ENCODE peak calls at places on chromosomes 16 and 17, in six cellular contexts. L is OCI-LY7, Y is GM23338, B is IMR-90, E is K562, U is endothelial cell of umbilical vein. K is an unnamed sample. For H4K20me1, the result is how much of the 10 kb centered on the place peaks cover.

GRCh38 chr16:30662449-30662848 is 4.2 kb downstream of the FBRS start:
- DNase-seq in L (no peak), Y (no peak), B (no peak), E (peak), U (no peak), K (no peak)

GRCh38 chr16:82181456-82182185 is 11.6 kb upstream of the MPHOSPH6 start:
- DNase-seq in L (no peak), Y (no peak), B (no peak), E (no peak), U (no peak), K (no peak)

GRCh38 chr17:50863221-50863843 is 2.8 kb downstream of the TOB1 start:
- DNase-seq in L (peak), Y (peak), B (no peak), E (no peak), U (peak), K (peak)

GRCh38 chr17:3943240-3943891 is 20.9 kb downstream of the ATP2A3 start:
- DNase-seq in L (no peak), Y (no peak), B (no peak), E (no peak), U (no peak), K (no peak)

GRCh38 chr16:22888791-22889190 is 74.8 kb downstream of the HS3ST2 start:
- DNase-seq in L (no peak), Y (peak), B (peak), E (no peak), U (peak), K (peak)

GRCh38 chr16:85528528-85529387 is 84.4 kb upstream of the GSE1 start:
- DNase-seq in L (peak), Y (peak), B (no peak), E (peak), U (no peak), K (no peak)

GRCh38 chr17:3738562-3739295 is 15.0 kb downstream of the HASPIN start:
- DNase-seq in L (peak), Y (peak), B (peak), E (peak), U (no peak), K (peak)

GRCh38 chr16:24253192-24253591 is 2.9 kb upstream of the CACNG3 start:
- DNase-seq in L (peak), Y (peak), B (peak), E (peak), U (peak), K (peak)

GRCh38 chr16:70696952-70697600 is 11.2 kb upstream of the MTSS2 start:
- DNase-seq in L (no peak), Y (no peak), B (no peak), E (no peak), U (no peak), K (no peak)

GRCh38 chr16:67241008-67241900 is 6.0 kb downstream of the FHOD1 start:
- DNase-seq in L (no peak), Y (peak), B (peak), E (peak), U (peak), K (no peak)

GRCh38 chr17:73705594-73705993 is 61.3 kb upstream of the SDK2 start:
- DNase-seq in L (no peak), Y (no peak), B (peak), E (no peak), U (no peak), K (no peak)

GRCh38 chr16:48081656-48082055 is 74.1 kb downstream of the ABCC12 start:
- DNase-seq in L (no peak), Y (no peak), B (peak), E (no peak), U (no peak), K (no peak)

GRCh38 chr16:65306313-65306712 is 184.4 kb upstream of the CDH11 start:
- DNase-seq in L (no peak), Y (no peak), B (no peak), E (no peak), U (no peak), K (no peak)

GRCh38 chr16:74771656-74772315 is 2.8 kb downstream of the FA2H start:
- DNase-seq in L (peak), Y (no peak), B (no peak), E (no peak), U (no peak), K (no peak)
- H3K27ac ChIP-seq in L (no peak), Y (no peak), B (no peak), E (no peak), U (no peak), K (no peak)

GRCh38 chr16:3194792-3195191 is 6.8 kb downstream of the OR1F1 start:
- DNase-seq in L (no peak), Y (no peak), B (no peak), E (peak), U (no peak), K (no peak)

GRCh38 chr16:3193221-3194212 is 5.5 kb downstream of the OR1F1 start:
- DNase-seq in L (no peak), Y (no peak), B (no peak), E (no peak), U (no peak), K (no peak)

GRCh38 chr16:3198334-3199072 is 10.5 kb downstream of the OR1F1 start:
- DNase-seq in L (no peak), Y (no peak), B (no peak), E (no peak), U (no peak), K (no peak)

GRCh38 chr16:3192476-3193019 is 4.5 kb downstream of the OR1F1 start:
- DNase-seq in L (no peak), Y (peak), B (no peak), E (no peak), U (no peak), K (no peak)

GRCh38 chr16:3195975-3196374 is 8.0 kb downstream of the OR1F1 start:
- DNase-seq in L (no peak), Y (no peak), B (no peak), E (no peak), U (no peak), K (no peak)
- H4K20me1 ChIP-seq in L (under half), Y (under half), B (under half), E (under half), U (under half), K (under half)

DNA sequence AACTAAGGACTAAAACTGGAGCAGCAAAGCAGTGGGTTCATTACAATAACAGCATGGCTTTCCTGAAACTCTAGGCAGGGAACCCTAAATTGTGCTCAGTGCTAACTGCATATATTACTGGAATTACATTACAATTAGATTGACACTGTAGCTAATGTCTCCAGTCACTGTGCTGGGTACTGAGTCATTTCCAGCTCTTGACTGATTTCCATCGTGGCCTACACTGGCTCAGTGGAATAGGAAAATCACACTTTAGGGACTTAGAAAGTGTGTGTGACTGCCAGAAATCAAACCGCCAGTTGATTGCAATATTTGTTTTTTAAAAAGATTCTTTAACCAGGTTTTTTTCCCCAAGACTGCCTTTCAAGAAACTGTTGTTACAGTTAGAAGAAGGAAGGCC is 1447.4 kb upstream of the GOT2 start:
- DNase-seq in L (no peak), Y (no peak), B (no peak), E (no peak), U (peak), K (no peak)
- H3K27ac ChIP-seq in L (no peak), Y (no peak), B (no peak), E (no peak), U (peak), K (no peak)

DNA sequence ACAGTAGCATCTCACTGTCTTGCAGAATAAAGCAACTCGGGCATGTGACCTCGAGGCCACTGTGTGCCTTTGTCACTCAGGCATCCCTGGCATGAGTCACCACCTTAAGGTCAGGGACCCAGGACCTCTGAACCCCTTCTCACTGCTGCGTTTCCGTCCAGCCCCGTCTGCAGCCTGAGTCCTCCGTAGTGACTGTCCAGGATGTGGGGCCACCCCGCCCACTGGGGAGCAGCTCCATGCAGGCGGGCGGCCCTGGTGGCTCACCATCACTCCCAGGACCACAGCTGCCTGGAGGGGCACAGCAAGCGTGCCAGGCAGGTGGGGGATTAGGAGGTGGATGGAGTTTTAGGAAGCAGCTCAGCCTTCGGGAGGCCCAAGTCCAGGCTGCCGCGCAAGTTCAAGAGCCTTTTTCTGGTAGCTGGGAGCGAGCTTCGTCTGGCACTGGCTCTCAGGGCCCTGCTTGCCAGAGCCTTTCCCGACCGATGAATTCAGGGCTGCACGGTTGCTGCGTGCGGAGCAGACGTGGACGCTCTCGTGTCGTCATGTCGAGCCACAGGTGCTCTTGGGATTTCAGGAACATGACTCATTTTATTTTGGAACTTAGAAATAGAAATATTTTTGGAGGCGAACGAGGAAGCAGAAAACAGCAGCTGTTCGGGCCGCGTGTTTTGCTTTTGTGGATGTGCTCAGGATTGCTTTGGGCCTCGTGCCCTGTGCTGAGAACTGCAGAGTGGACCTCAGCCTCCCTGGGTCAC is 16.9 kb downstream of the KCTD5 start:
- DNase-seq in L (no peak), Y (no peak), B (no peak), E (no peak), U (no peak), K (no peak)
- H4K20me1 ChIP-seq in L (under half), Y (under half), B (under half), E (under half), U (under half), K (under half)

GRCh38 chr17:1170739-1171138 is 9.0 kb downstream of the ABR start:
- DNase-seq in L (no peak), Y (peak), B (no peak), E (no peak), U (no peak), K (no peak)

GRCh38 chr17:1177099-1177996 is 2.4 kb downstream of the ABR start:
- DNase-seq in L (no peak), Y (no peak), B (peak), E (no peak), U (no peak), K (no peak)

GRCh38 chr17:1171953-1172352 is 7.8 kb downstream of the ABR start:
- DNase-seq in L (no peak), Y (no peak), B (no peak), E (no peak), U (peak), K (no peak)

GRCh38 chr17:1173456-1174370 is 6.1 kb downstream of the ABR start:
- DNase-seq in L (no peak), Y (no peak), B (no peak), E (no peak), U (no peak), K (no peak)

DNA sequence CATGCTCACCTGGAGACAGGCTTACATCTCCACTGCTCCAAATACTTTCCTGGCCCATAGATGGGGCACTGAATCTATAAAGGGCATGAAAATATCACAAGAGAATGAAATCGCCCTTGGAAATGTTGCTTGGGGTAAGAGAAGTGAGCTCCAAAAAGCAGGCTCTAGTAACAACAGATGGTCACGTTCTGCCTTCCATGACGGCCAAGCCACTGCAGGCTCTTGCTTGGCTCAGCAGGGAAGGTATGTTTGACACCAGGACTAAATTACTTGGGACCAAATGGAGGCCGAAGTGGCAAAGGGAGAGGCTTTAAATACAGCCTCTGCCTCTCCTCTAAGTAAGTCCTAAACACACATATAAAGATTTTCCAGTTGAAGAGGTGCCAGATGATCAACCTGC is 5.3 kb downstream of the ABR start:
- DNase-seq in L (no peak), Y (no peak), B (no peak), E (no peak), U (no peak), K (no peak)
- H3K27ac ChIP-seq in L (no peak), Y (no peak), B (no peak), E (no peak), U (no peak), K (no peak)

GRCh38 chr16:88584676-88585075 is 14.5 kb downstream of the ZC3H18 start:
- DNase-seq in L (no peak), Y (no peak), B (no peak), E (no peak), U (no peak), K (no peak)
- H4K20me1 ChIP-seq in L (under half), Y (under half), B (half or more), E (under half), U (under half), K (half or more)

GRCh38 chr17:44387773-44388172 is 1.7 kb downstream of the ITGA2B start:
- DNase-seq in L (no peak), Y (no peak), B (no peak), E (no peak), U (no peak), K (no peak)
- H3K27ac ChIP-seq in L (no peak), Y (no peak), B (no peak), E (no peak), U (no peak), K (no peak)

DNA sequence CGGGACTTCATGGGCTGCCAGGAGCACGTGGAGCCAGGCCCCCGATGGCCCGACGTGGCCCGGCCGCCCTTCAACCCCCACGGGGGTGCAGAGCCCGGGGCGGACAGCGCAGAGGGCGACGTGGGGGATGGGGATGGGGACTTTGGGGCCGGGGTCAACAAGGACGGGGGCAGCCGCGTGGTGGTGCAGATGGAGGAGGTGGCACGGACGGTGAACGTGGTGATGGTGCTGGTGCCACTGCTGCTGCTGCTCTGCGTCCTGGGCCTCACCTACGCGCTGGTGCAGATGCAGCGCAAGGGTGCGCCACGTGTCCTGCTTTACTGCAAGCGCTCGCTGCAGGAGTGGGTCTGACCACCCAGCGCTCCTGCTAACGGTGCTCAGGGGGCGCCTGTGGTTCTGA is 19.5 kb downstream of the MMP15 start:
- DNase-seq in L (no peak), Y (no peak), B (no peak), E (no peak), U (no peak), K (no peak)
- H4K20me1 ChIP-seq in L (under half), Y (under half), B (under half), E (under half), U (under half), K (under half)

K was measured in neural progenitor cell.